ENCODE peak calls at places on chromosomes 11 and 22, in six cellular contexts. J is lower lobe of right lung, H is mucosa of descending colon, E is cardiac muscle cell, U is heart right ventricle, W is body of pancreas. B is an unnamed sample.

GRCh38 chr22:22944268-22944985 is 56.8 kb downstream of the IGLL5 start:
- DNase-seq in J (no peak), H (no peak), E (no peak), U (no peak), W (no peak), B (no peak)

GRCh38 chr11:69948256-69949141 is 129.3 kb upstream of the FGF3 start:
- DNase-seq in J (no peak), H (peak; percentile 36), E (no peak), U (no peak), W (peak; percentile 41), B (no peak)

GRCh38 chr11:110467556-110467955 is 37.8 kb downstream of the FDX1 start:
- DNase-seq in J (no peak), H (no peak), E (no peak), U (no peak), W (no peak), B (no peak)

GRCh38 chr11:64694821-64695365 is 28.1 kb downstream of the NRXN2 start:
- DNase-seq in J (no peak), H (no peak), E (peak; percentile 23), U (no peak), W (no peak), B (peak; percentile 83)

GRCh38 chr11:121950160-121950559 is 165.9 kb downstream of the BLID start:
- DNase-seq in J (no peak), H (no peak), E (no peak), U (no peak), W (no peak), B (no peak)

GRCh38 chr11:640021-640706 is 3.1 kb downstream of the DRD4 start:
- DNase-seq in J (no peak), H (no peak), E (no peak), U (no peak), W (no peak), B (no peak)

GRCh38 chr11:14974723-14975587 is 2.8 kb upstream of the CALCA start:
- DNase-seq in J (no peak), H (peak; percentile 74), E (peak; percentile 67), U (no peak), W (peak; percentile 54), B (peak; percentile 77)

GRCh38 chr11:62777389-62777788 is 6.2 kb downstream of the TAF6L start:
- DNase-seq in J (no peak), H (no peak), E (no peak), U (no peak), W (no peak), B (no peak)

GRCh38 chr11:57402188-57403066 is 12.0 kb upstream of the PRG2 start:
- DNase-seq in J (no peak), H (no peak), E (no peak), U (no peak), W (no peak), B (no peak)

GRCh38 chr11:69912911-69913451 is 93.8 kb upstream of the FGF3 start:
- DNase-seq in J (peak; percentile 41), H (no peak), E (no peak), U (no peak), W (no peak), B (peak; percentile 12)

GRCh38 chr11:121068787-121069186 is 32.3 kb upstream of the TECTA start:
- DNase-seq in J (no peak), H (no peak), E (no peak), U (no peak), W (no peak), B (no peak)

GRCh38 chr11:95931916-95932315 is 8.0 kb upstream of the MTMR2 start:
- DNase-seq in J (no peak), H (no peak), E (no peak), U (no peak), W (no peak), B (no peak)

GRCh38 chr11:131893103-131893502 is 522.7 kb downstream of the NTM start:
- DNase-seq in J (no peak), H (no peak), E (no peak), U (no peak), W (no peak), B (no peak)

GRCh38 chr22:18022851-18023250 is 1.5 kb downstream of the MICAL3 start:
- DNase-seq in J (no peak), H (no peak), E (no peak), U (no peak), W (no peak), B (no peak)

GRCh38 chr11:942853-943252 is 17.2 kb downstream of the AP2A2 start:
- DNase-seq in J (no peak), H (no peak), E (no peak), U (no peak), W (no peak), B (no peak)

GRCh38 chr11:45107051-45107450 is 39.4 kb upstream of the PRDM11 start:
- DNase-seq in J (no peak), H (no peak), E (no peak), U (no peak), W (no peak), B (no peak)

GRCh38 chr11:73464347-73464746 is 88.1 kb downstream of the RELT start:
- DNase-seq in J (no peak), H (no peak), E (peak; percentile 79), U (no peak), W (no peak), B (no peak)

GRCh38 chr11:92211576-92212167 is 12.9 kb upstream of the FAT3 start:
- DNase-seq in J (no peak), H (peak; percentile 32), E (peak; percentile 61), U (peak; percentile 9), W (peak; percentile 13), B (peak; percentile 40)

GRCh38 chr11:108836541-108836940 is 171.7 kb downstream of the DDX10 start:
- DNase-seq in J (no peak), H (no peak), E (no peak), U (no peak), W (no peak), B (no peak)

GRCh38 chr11:31834237-31834636 is 23.1 kb upstream of the PAX6 start:
- DNase-seq in J (no peak), H (no peak), E (no peak), U (no peak), W (no peak), B (no peak)

GRCh38 chr11:2150206-2150847 is 10.7 kb downstream of the INS start:
- DNase-seq in J (no peak), H (no peak), E (peak; percentile 68), U (no peak), W (no peak), B (no peak)

GRCh38 chr11:115939726-115940421 is 435.7 kb upstream of the CADM1 start:
- DNase-seq in J (no peak), H (no peak), E (no peak), U (no peak), W (no peak), B (peak; percentile 41)

GRCh38 chr11:11909727-11910126 is 68.0 kb downstream of the USP47 start:
- DNase-seq in J (no peak), H (no peak), E (no peak), U (no peak), W (no peak), B (no peak)

GRCh38 chr11:2564588-2565440 is 120.0 kb downstream of the KCNQ1 start:
- DNase-seq in J (peak; percentile 28), H (peak; percentile 17), E (no peak), U (no peak), W (no peak), B (peak; percentile 9)

DNA sequence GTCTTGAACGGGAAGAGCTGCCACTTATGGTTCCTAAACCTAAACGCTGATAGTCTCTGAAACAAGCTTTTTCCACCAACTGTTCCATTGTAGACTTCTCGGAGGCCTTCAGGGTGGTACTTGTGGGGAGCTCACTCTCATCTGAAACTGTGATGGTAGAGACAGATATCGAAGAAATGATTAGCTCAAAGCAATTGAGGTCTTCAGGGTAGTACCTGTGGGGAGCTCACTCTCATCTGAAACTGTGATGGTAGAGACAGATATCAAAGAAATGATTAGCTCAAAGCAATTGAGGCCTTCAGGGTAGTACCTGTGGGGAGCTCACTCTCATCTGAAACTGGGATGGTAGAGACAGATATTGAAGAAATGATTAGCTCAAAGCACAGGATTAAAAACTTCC is 175.7 kb downstream of the SWAP70 start:
- DNase-seq in J (no peak), H (no peak), E (no peak), U (no peak), W (no peak), B (no peak)
- TF ChIP-seq CTCF in J (no peak), H (no peak), E (no peak), U (no peak), W (no peak), B (no peak)

DNA sequence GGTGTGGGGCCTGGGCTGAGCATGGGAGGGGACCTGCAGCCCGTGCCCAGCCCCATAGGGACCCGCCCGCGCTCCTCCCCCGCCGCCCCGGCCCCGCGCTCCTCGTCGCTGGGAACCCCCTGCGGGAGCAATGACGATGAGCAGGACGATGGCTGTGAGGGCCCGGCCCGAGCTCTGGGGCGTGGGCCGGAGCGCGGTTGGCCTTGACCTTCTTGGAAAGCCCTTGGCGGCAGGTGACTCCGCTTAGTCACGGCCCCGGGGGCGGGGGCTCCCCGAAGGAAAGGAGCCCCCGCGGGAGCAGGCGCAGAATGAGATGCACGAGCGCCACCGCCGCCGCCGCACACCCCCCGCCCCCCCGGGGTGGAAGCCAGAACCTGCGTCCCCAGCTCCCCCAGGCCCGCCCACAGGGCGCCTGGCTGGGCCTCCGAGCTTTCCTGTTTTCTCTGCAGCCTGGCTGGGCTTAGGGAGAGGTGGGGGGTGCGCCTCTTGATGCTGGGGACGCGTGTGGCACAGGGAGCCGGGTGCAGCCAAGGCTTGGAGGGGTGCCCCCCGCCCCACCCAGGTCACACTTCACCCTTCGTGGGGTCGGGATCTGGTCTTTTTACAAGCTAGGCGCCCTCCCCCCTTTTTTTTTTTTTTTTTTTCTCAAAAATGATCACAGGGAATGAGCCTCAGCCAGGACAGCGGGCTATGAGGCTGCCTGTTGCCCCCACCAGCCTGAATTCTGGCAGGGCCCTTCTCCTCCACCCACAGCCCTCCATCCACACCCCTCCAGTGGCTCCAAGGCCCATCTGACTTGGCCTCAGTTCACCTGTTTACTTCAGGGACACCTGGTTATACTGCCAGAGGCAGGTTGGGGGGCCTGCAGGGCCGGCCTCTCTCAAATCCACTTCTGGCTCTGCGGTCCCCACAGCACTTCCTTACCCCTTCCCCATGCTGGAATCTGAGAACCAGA is 17.9 kb downstream of the CRELD2 start:
- DNase-seq in J (peak; percentile 97), H (peak; percentile 93), E (peak; percentile 90), U (peak; percentile 93), W (peak; percentile 94), B (peak; percentile 82)
- TF ChIP-seq CTCF in J (no peak), H (no peak), E (no peak), U (no peak), W (no peak), B (no peak)

DNA sequence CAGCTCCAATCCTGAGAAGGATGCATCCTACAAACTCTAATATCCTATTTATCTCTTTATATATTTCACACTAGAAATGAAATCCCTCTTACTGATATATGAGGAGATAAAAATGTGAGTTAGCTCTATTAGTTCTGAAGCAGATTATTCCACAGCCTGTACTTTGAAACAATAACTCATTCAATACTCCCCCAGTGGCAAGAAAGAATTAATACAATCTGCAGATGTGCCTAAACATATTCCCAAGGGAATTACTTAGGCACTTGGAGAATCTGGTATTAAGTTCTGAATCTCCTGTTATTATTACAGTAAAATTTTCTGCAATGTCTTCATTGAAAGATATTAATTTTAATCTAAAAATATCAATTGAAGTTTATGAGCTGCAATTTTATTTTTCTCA is 59.4 kb downstream of the DDI1 start:
- DNase-seq in J (no peak), H (no peak), E (no peak), U (no peak), W (no peak), B (no peak)
- TF ChIP-seq CTCF in J (no peak), H (no peak), E (peak; percentile 2), U (no peak), W (no peak), B (peak; percentile 38)

DNA sequence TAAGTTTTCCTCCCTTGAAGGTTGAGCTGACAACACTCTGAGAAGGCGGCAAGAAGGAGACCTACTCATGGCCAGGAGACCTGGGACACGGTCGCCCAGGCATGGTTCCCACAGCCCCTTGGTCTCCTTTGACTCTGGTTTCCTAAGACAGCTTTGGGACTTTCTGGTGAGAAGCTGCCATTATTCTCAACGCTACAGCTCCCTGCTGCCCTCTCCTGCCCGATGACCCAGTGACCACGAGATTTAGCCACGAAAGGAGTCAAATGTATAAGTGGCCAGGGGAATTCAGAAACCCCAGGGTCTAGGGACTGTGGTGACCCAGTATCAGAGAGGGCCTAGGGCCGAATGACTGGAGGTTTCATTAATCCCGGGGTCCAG is 696 bp upstream of the SDF2L1 start:
- DNase-seq in J (peak; percentile 64), H (peak; percentile 70), E (peak; percentile 68), U (no peak), W (peak; percentile 68), B (peak; percentile 67)
- TF ChIP-seq CTCF in J (peak; percentile 45), H (peak; percentile 15), E (peak; percentile 62), U (no peak), W (peak; percentile 59), B (peak; percentile 22)

B was measured in glutamatergic neuron.